ENCODE peak calls at places on chromosomes 13 and 19, in nine cellular contexts. D, Y, K, R, W, S, T, N and J are unnamed samples.

GRCh38 chr13:112892759-112893569 is 76.0 kb upstream of the MCF2L start:
- DNase-seq in D (no peak), Y (no peak), K (no peak), R (no peak), W (no peak), S (no peak), T (peak; percentile 46), N (no peak), J (no peak)

GRCh38 chr19:54432144-54432738 is 16.8 kb upstream of the LENG8 start:
- DNase-seq in D (no peak), Y (no peak), K (no peak), R (no peak), W (no peak), S (no peak), T (no peak), N (no peak), J (no peak)

GRCh38 chr13:32165791-32166190 is 134.2 kb downstream of the FRY start:
- DNase-seq in D (no peak), Y (no peak), K (no peak), R (no peak), W (no peak), S (no peak), T (no peak), N (no peak), J (no peak)

GRCh38 chr19:39402417-39403297 is 4.0 kb upstream of the ZFP36 start:
- DNase-seq in D (peak; percentile 75), Y (peak; percentile 89), K (peak; percentile 79), R (peak; percentile 69), W (peak; percentile 78), S (peak; percentile 77), T (peak; percentile 95), N (peak; percentile 89), J (peak; percentile 93)

GRCh38 chr13:102688306-102688973 is 6.4 kb downstream of the METTL21C start:
- DNase-seq in D (no peak), Y (no peak), K (no peak), R (no peak), W (no peak), S (no peak), T (peak; percentile 23), N (no peak), J (no peak)

GRCh38 chr19:43305642-43306041 is 36.3 kb upstream of the PSG9 start:
- DNase-seq in D (no peak), Y (no peak), K (no peak), R (no peak), W (no peak), S (no peak), T (no peak), N (no peak), J (no peak)

GRCh38 chr13:110298566-110299321 is 8.2 kb downstream of the COL4A1 start:
- DNase-seq in D (peak; percentile 27), Y (peak; percentile 60), K (no peak), R (no peak), W (no peak), S (no peak), T (no peak), N (peak; percentile 34), J (no peak)

GRCh38 chr19:2767688-2768087 is 15.4 kb downstream of the SGTA start:
- DNase-seq in D (no peak), Y (no peak), K (no peak), R (no peak), W (no peak), S (no peak), T (no peak), N (no peak), J (no peak)

GRCh38 chr13:27922974-27923612 is 3.3 kb downstream of the PDX1 start:
- DNase-seq in D (no peak), Y (peak; percentile 30), K (no peak), R (no peak), W (no peak), S (no peak), T (no peak), N (no peak), J (no peak)

GRCh38 chr19:49890349-49891311 is 6.1 kb downstream of the IL4I1 start:
- DNase-seq in D (peak; percentile 46), Y (peak; percentile 81), K (peak; percentile 46), R (no peak), W (peak; percentile 53), S (peak; percentile 71), T (peak; percentile 82), N (peak; percentile 69), J (no peak)

GRCh38 chr19:44822177-44822576 is 13.3 kb downstream of the BCAM start:
- DNase-seq in D (no peak), Y (no peak), K (no peak), R (no peak), W (no peak), S (no peak), T (no peak), N (no peak), J (no peak)

GRCh38 chr13:99955747-99956472 is 15.7 kb downstream of the ZIC5 start:
- DNase-seq in D (no peak), Y (no peak), K (no peak), R (no peak), W (no peak), S (no peak), T (peak; percentile 67), N (peak; percentile 27), J (peak; percentile 53)

GRCh38 chr13:44629465-44630183 is 53.5 kb upstream of the TSC22D1 start:
- DNase-seq in D (no peak), Y (no peak), K (no peak), R (no peak), W (no peak), S (no peak), T (no peak), N (no peak), J (peak; percentile 58)

GRCh38 chr19:34432797-34433196 is 4.6 kb downstream of the UBA2 start:
- DNase-seq in D (no peak), Y (no peak), K (no peak), R (no peak), W (no peak), S (no peak), T (no peak), N (no peak), J (no peak)

GRCh38 chr13:41065098-41065497 is 3.8 kb downstream of the WBP4 start:
- DNase-seq in D (no peak), Y (no peak), K (no peak), R (no peak), W (no peak), S (no peak), T (no peak), N (no peak), J (peak; percentile 72)

GRCh38 chr13:44237276-44237767 is 136.3 kb upstream of the SERP2 start:
- DNase-seq in D (peak; percentile 5), Y (peak; percentile 35), K (no peak), R (no peak), W (no peak), S (no peak), T (no peak), N (peak; percentile 12), J (peak; percentile 84)

GRCh38 chr19:16303755-16304154 is 20.9 kb upstream of the KLF2 start:
- DNase-seq in D (no peak), Y (no peak), K (no peak), R (no peak), W (no peak), S (no peak), T (no peak), N (no peak), J (no peak)

GRCh38 chr13:50448535-50448981 is 394.9 kb downstream of the DLEU7 start:
- DNase-seq in D (no peak), Y (no peak), K (no peak), R (no peak), W (no peak), S (no peak), T (no peak), N (no peak), J (no peak)

GRCh38 chr19:54473071-54473941 is at the start of gene CDC42EP5:
- DNase-seq in D (no peak), Y (no peak), K (no peak), R (no peak), W (no peak), S (no peak), T (peak; percentile 32), N (no peak), J (peak; percentile 80)

GRCh38 chr19:51916167-51916566 is 11.1 kb upstream of the ZNF613 start:
- DNase-seq in D (no peak), Y (no peak), K (no peak), R (no peak), W (no peak), S (no peak), T (no peak), N (no peak), J (no peak)

GRCh38 chr13:73985789-73986188 is 148.4 kb downstream of the KLF12 start:
- DNase-seq in D (no peak), Y (no peak), K (peak; percentile 43), R (no peak), W (no peak), S (no peak), T (no peak), N (peak; percentile 82), J (no peak)

GRCh38 chr19:5282926-5283325 is 57.7 kb downstream of the PTPRS start:
- DNase-seq in D (no peak), Y (no peak), K (no peak), R (no peak), W (no peak), S (no peak), T (no peak), N (no peak), J (no peak)

GRCh38 chr19:35509018-35509652 is 4.3 kb downstream of the DMKN start:
- DNase-seq in D (no peak), Y (peak; percentile 37), K (peak; percentile 13), R (no peak), W (peak; percentile 34), S (peak; percentile 26), T (peak; percentile 62), N (peak; percentile 33), J (no peak)

GRCh38 chr19:54179921-54180452 is 7.0 kb upstream of the TMC4 start:
- DNase-seq in D (no peak), Y (no peak), K (no peak), R (no peak), W (no peak), S (no peak), T (peak; percentile 95), N (no peak), J (no peak)

GRCh38 chr19:43765109-43765876 is 10.5 kb upstream of the SMG9 start:
- DNase-seq in D (peak; percentile 66), Y (peak; percentile 92), K (peak; percentile 37), R (peak; percentile 77), W (peak; percentile 53), S (peak; percentile 62), T (no peak), N (peak; percentile 95), J (peak; percentile 99)

GRCh38 chr19:6264077-6264445 is 15.7 kb downstream of the MLLT1 start:
- DNase-seq in D (no peak), Y (no peak), K (no peak), R (no peak), W (no peak), S (no peak), T (peak; percentile 55), N (no peak), J (peak; percentile 22)

GRCh38 chr13:48571121-48571901 is 38.4 kb upstream of the RCBTB2 start:
- DNase-seq in D (no peak), Y (no peak), K (no peak), R (no peak), W (no peak), S (no peak), T (no peak), N (peak; percentile 52), J (peak; percentile 50)

GRCh38 chr19:3387645-3388589 is 21.5 kb downstream of the NFIC start:
- DNase-seq in D (no peak), Y (no peak), K (no peak), R (no peak), W (no peak), S (no peak), T (no peak), N (no peak), J (peak; percentile 22)

GRCh38 chr19:17503240-17503639 is 8.2 kb upstream of the PGLS start:
- DNase-seq in D (no peak), Y (no peak), K (no peak), R (no peak), W (no peak), S (no peak), T (no peak), N (no peak), J (no peak)